ENCODE peak calls at places on chromosomes 5 and 9, in six cellular contexts. A is stimulated activated CD4-positive, alpha-beta T cell treated with anti-CD3 and anti-CD28 coated beads, Interleukin-12 subunit alpha, Interleukin-12 subunit beta, amount 100 ng/mL, for 24 hours; I is NCI-H2171 treated with DMSO at 0.1 percent for 48 hours; S is activated naive CD4-positive, alpha-beta T cell treated with Interleukin-2 at 50 U/mL for 16 hours; L is iPS-NIHi11; M is cardiac muscle cell. Y is an unnamed sample.

GRCh38 chr5:172648008-172648359 is 6.9 kb downstream of the NEURL1B start:
- DNase-seq in S (no peak), M (no peak), I (no peak), A (no peak), L (peak), Y (peak)

GRCh38 chr5:128881609-128882008 is 83.7 kb upstream of the SLC27A6 start:
- DNase-seq in I (no peak), A (no peak), M (peak), S (no peak), L (no peak), Y (no peak)

GRCh38 chr9:124852121-124852828 is 985 bp upstream of the WDR38 start:
- DNase-seq in S (no peak), A (no peak), M (no peak), I (no peak), L (no peak), Y (no peak)

GRCh38 chr9:27367922-27368316 is 71.0 kb upstream of the EQTN start:
- DNase-seq in S (no peak), M (no peak), A (no peak), L (no peak), I (no peak), Y (no peak)

GRCh38 chr5:77957-78804 is 13.8 kb upstream of the PLEKHG4B start:
- DNase-seq in L (no peak), A (no peak), I (no peak), S (no peak), M (peak), Y (peak)

GRCh38 chr9:98108540-98109031 is 10.4 kb downstream of the TRIM14 start:
- DNase-seq in S (no peak), L (no peak), A (no peak), M (no peak), I (no peak), Y (no peak)

GRCh38 chr5:93126634-93127033 is 454.4 kb downstream of the NR2F1-AS1 start:
- DNase-seq in L (no peak), I (no peak), S (no peak), M (no peak), A (no peak), Y (peak)

GRCh38 chr9:37870799-37871176 is 33.1 kb downstream of the SLC25A51 start:
- DNase-seq in L (no peak), M (no peak), S (no peak), A (no peak), I (no peak), Y (no peak)

GRCh38 chr5:107486489-107486888 is 184.2 kb downstream of the EFNA5 start:
- DNase-seq in I (no peak), M (no peak), A (peak), S (peak), L (no peak), Y (peak)

GRCh38 chr5:170809551-170809950 is 26.0 kb downstream of the GABRP start:
- DNase-seq in M (peak), S (no peak), L (peak), A (no peak), I (peak), Y (peak)

GRCh38 chr9:92359380-92360007 is 33.7 kb downstream of the CENPP start:
- DNase-seq in S (no peak), I (no peak), L (no peak), A (no peak), M (peak), Y (no peak)

GRCh38 chr9:135821116-135821515 is 86.2 kb downstream of the CAMSAP1 start:
- DNase-seq in M (no peak), A (no peak), I (no peak), L (no peak), S (no peak), Y (no peak)

GRCh38 chr5:35159370-35159742 is 70.9 kb downstream of the PRLR start:
- DNase-seq in M (no peak), S (no peak), L (peak), I (no peak), A (no peak), Y (no peak)

GRCh38 chr9:133585481-133586367 is 23.5 kb downstream of the FAM163B start:
- DNase-seq in S (no peak), A (no peak), I (peak), M (peak), L (no peak), Y (no peak)

GRCh38 chr5:41156739-41157138 is 56.6 kb downstream of the C6 start:
- DNase-seq in M (no peak), A (no peak), S (no peak), I (no peak), L (no peak), Y (peak)

GRCh38 chr9:88534456-88535225 is at the start of gene NXNL2:
- DNase-seq in L (peak), I (peak), M (peak), A (no peak), S (peak), Y (peak)

GRCh38 chr5:2876183-2876582 is 124.7 kb upstream of the IRX2 start:
- DNase-seq in A (no peak), S (no peak), I (no peak), M (no peak), L (no peak), Y (no peak)

Y was measured in epithelial cell of esophagus.